ENCODE peak calls at places on chromosome 13, in six cellular contexts. D is HCT116; M is cardiac fibroblast; Z is AG04449; E is CD4-positive, CD25-positive, alpha-beta regulatory T cell; T is CD8-positive, alpha-beta T cell. S is an unnamed sample.

GRCh38 chr13:22944378-22944777 is 236.4 kb upstream of the SGCG start:
- DNase-seq in M (no peak), T (no peak), Z (no peak), E (no peak), D (no peak), S (no peak)

GRCh38 chr13:41608779-41609178 is 151.4 kb downstream of the RGCC start:
- DNase-seq in Z (no peak), D (no peak), T (no peak), M (no peak), E (no peak), S (no peak)

GRCh38 chr13:44312898-44313551 is 60.6 kb upstream of the SERP2 start:
- DNase-seq in Z (peak; percentile 76), E (no peak), D (peak; percentile 88), T (no peak), M (peak; percentile 94), S (no peak)

GRCh38 chr13:42571895-42572294 is 2.1 kb upstream of the TNFSF11 start:
- DNase-seq in Z (no peak), E (no peak), T (no peak), M (no peak), D (no peak), S (no peak)

GRCh38 chr13:40187836-40188591 is 478.4 kb downstream of the FOXO1 start:
- DNase-seq in D (no peak), Z (no peak), M (no peak), T (peak; percentile 54), E (peak; percentile 78), S (no peak)

GRCh38 chr13:107612376-107612775 is 603.0 kb downstream of the LIG4 start:
- DNase-seq in Z (no peak), E (no peak), T (no peak), M (no peak), D (no peak), S (no peak)

GRCh38 chr13:43405457-43405856 is 381.3 kb downstream of the ENOX1 start:
- DNase-seq in D (no peak), E (no peak), M (peak; percentile 86), Z (peak; percentile 34), T (no peak), S (no peak)

GRCh38 chr13:94641432-94641941 is 39.8 kb downstream of the GPR180 start:
- DNase-seq in T (no peak), Z (no peak), M (peak; percentile 88), E (no peak), D (no peak), S (no peak)

GRCh38 chr13:27352698-27353097 is 71.7 kb upstream of the GTF3A start:
- DNase-seq in M (no peak), T (no peak), D (no peak), E (no peak), Z (no peak), S (no peak)

GRCh38 chr13:27355894-27356293 is 68.5 kb upstream of the GTF3A start:
- DNase-seq in T (no peak), Z (no peak), E (no peak), M (no peak), D (no peak), S (no peak)

GRCh38 chr13:27353653-27354052 is 70.8 kb upstream of the GTF3A start:
- DNase-seq in M (no peak), Z (no peak), E (no peak), T (no peak), D (no peak), S (no peak)

GRCh38 chr13:27354379-27354778 is 70.0 kb upstream of the GTF3A start:
- DNase-seq in E (no peak), D (no peak), T (no peak), M (peak; percentile 41), Z (no peak), S (no peak)

DNA sequence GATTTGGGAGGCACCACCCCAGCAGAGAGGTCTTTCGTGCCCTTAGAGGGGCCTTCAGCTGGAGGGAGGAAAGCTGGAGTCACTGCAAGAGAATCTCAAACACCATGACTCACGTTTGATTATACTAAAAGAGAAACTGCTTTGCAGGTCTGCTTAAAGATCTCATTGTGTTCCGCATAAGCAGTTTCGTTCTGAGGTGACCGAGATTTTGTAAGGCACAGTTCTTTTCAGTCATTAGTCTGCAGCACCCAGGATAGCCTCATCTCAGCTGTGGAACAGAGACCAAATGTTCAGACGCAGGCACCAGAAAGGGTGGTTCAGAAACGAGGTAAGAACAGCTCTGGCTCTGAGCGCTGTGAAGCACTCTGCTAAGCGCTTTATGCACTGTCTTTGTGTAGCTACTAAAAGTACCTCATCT is 71.2 kb upstream of the GTF3A start:
- DNase-seq in T (no peak), Z (no peak), D (no peak), E (peak; percentile 15), M (peak; percentile 29), S (no peak)
- H3K4me3 ChIP-seq in T (no peak overlapping the region), Z (no peak overlapping the region), D (no peak overlapping the region), E (peak overlapping the region; percentile 66), M (no peak overlapping the region), S (no peak overlapping the region)

GRCh38 chr13:97124237-97124636 is 97.9 kb upstream of the MBNL2 start:
- DNase-seq in E (no peak), M (no peak), D (no peak), T (no peak), Z (no peak), S (no peak)
- H3K4me3 ChIP-seq in E (no peak overlapping the region), M (no peak overlapping the region), D (no peak overlapping the region), T (no peak overlapping the region), Z (no peak overlapping the region), S (no peak overlapping the region)

GRCh38 chr13:113468461-113469147 is 15.3 kb upstream of the ADPRHL1 start:
- DNase-seq in T (no peak), E (no peak), M (no peak), Z (no peak), D (no peak), S (peak; percentile 58)
- H3K4me3 ChIP-seq in T (no peak overlapping the region), E (no peak overlapping the region), M (no peak overlapping the region), Z (no peak overlapping the region), D (no peak overlapping the region), S (peak overlapping the region; percentile 18)

GRCh38 chr13:100517135-100517534 is 71.5 kb downstream of the GGACT start:
- DNase-seq in D (no peak), E (no peak), Z (no peak), M (no peak), T (no peak), S (no peak)

GRCh38 chr13:100519626-100520025 is 69.0 kb downstream of the GGACT start:
- DNase-seq in D (no peak), T (no peak), E (no peak), M (no peak), Z (no peak), S (no peak)

GRCh38 chr13:100517706-100518105 is 70.9 kb downstream of the GGACT start:
- DNase-seq in Z (no peak), M (no peak), T (no peak), E (no peak), D (no peak), S (peak; percentile 29)

GRCh38 chr13:100520936-100521765 is 67.4 kb downstream of the GGACT start:
- DNase-seq in E (no peak), D (no peak), T (no peak), Z (no peak), M (no peak), S (no peak)

DNA sequence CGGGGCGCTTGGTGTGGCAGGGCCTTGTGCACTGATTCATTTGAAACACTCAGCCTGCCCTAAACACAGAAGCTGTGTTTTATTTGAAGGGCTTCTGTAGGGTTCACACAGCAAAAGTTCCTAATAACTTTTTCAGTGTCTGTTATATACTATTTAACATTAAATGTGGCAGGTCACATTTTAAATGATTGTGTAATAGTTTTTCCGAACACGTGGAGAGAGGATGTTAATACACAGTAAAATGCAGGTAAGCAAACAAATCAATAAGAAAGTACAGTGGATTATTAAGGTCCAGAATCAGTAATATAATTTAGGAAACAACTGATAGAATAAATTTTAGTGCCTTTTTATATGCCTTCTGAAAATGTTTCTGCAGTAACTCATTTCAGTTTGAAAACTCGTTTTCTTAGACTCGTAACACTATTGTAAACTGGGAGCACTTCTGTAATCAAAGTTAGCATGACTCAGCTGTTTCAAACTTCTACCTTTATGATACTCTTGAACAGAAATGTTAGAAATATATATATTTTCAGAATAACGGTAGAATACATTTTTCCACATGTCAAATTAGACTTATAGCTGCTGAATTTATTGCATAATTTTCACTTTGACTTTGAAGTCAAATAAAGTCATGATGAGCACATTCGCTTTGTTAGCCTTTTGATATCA is 70.1 kb downstream of the GGACT start:
- DNase-seq in E (no peak), T (no peak), D (no peak), Z (no peak), M (no peak), S (no peak)
- H3K4me3 ChIP-seq in E (no peak overlapping the region), T (no peak overlapping the region), D (no peak overlapping the region), Z (no peak overlapping the region), M (no peak overlapping the region), S (no peak overlapping the region)

DNA sequence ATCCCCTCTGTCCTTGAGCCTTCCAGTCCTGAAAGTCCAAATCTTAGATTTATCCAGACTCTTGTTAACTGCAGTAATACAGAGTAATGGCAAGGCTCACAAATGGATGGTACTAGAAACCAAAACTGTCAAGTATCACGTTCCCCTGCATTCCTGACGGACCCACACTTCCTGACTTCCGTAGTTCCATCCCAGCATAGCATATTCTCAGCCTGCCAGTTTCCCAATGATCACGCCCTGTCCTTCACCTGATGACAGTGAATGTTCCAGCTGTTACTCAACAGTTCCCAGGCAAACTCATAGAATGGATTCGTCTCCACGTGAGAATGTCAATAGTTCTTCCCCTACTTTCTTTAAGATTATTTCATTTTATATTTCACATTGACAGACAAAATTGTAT is 33.6 kb downstream of the SLC7A1 start:
- DNase-seq in Z (no peak), T (no peak), M (peak; percentile 40), E (no peak), D (no peak), S (no peak)
- H3K4me3 ChIP-seq in Z (no peak overlapping the region), T (no peak overlapping the region), M (no peak overlapping the region), E (no peak overlapping the region), D (no peak overlapping the region), S (no peak overlapping the region)

DNA sequence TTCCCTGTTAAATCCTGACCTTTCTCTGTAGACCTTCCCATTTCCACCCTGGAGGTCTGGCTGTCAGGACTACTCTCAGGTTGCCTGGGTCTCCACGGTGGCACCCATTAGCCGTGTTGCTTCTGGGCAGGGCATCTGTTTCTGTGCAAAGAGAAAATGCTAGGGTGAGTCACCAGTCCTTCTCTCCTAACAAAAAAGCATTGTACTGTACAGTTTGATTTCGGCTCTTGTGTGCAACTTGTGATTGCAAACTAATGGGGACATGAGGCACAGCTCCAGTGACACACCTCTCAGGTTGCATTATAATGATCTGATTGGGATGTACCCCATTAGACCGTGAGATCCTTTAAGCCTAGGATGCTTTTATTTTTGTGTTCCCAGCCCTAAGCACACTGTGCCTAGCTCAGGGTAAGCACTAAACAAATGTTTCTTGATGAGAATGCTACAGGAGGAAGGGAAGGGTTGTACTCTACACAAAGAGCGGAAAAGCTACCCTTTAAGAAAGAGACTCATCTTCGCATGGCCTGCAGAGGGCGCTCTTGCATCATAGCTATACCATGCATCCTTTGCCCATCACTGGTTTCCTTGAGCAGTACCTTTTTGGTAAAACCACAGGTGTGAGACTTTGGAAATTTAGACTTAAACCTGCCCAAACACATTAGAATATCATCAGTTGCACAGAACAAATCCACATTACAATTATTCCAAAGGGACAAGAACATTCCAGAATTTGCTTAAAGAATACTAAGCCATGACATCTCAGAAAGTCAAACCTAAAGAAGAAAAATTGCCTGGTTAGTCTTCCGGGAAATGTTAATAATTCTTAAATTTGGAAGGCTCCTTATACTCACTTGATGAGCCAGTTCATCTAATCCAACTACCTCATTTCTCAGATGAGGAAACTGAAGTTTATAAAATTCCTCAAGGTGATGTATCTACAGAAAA is 20.3 kb upstream of the TRIM13 start:
- DNase-seq in M (peak; percentile 81), Z (no peak), E (peak; percentile 73), T (peak; percentile 81), D (peak; percentile 47), S (peak; percentile 84)
- H3K4me3 ChIP-seq in M (no peak overlapping the region), Z (no peak overlapping the region), E (no peak overlapping the region), T (no peak overlapping the region), D (no peak overlapping the region), S (no peak overlapping the region)